ENCODE peak calls at places on chromosomes 7 and 10, in four cellular contexts. D is GM12891, F is K562, Q is HL-60. G is an unnamed sample.

GRCh38 chr10:117342638-117343037 is 32.6 kb downstream of the PDZD8 start:
- DNase-seq in D (no peak), F (no peak), Q (no peak), G (no peak)

GRCh38 chr7:4245866-4246470 is 436.1 kb upstream of the FOXK1 start:
- DNase-seq in D (no peak), F (no peak), Q (no peak), G (no peak)

GRCh38 chr10:282294-283139 is 147.3 kb downstream of the ZMYND11 start:
- DNase-seq in D (no peak), F (no peak), Q (peak), G (no peak)

GRCh38 chr10:91313-91712 is 42.2 kb upstream of the TUBB8 start:
- DNase-seq in D (no peak), F (no peak), Q (no peak), G (no peak)

GRCh38 chr7:2613926-2614613 is 17.7 kb upstream of the TTYH3 start:
- DNase-seq in D (no peak), F (no peak), Q (no peak), G (no peak)

GRCh38 chr10:122435212-122435827 is 19.1 kb upstream of the ARMS2 start:
- DNase-seq in D (no peak), F (peak), Q (no peak), G (no peak)

GRCh38 chr10:26413375-26413774 is 24.8 kb upstream of the APBB1IP start:
- DNase-seq in D (no peak), F (no peak), Q (no peak), G (no peak)

GRCh38 chr7:141431143-141431479 is 120.1 kb upstream of the AGK start:
- DNase-seq in D (no peak), F (no peak), Q (no peak), G (no peak)

GRCh38 chr7:107694395-107694794 is 33.8 kb downstream of the SLC26A4 start:
- DNase-seq in D (no peak), F (no peak), Q (no peak), G (no peak)

GRCh38 chr10:5663692-5664427 is 2.5 kb downstream of the ASB13 start:
- DNase-seq in D (no peak), F (no peak), Q (no peak), G (no peak)

GRCh38 chr7:140229591-140230516 is 53.1 kb upstream of the KDM7A start:
- DNase-seq in D (no peak), F (no peak), Q (no peak), G (no peak)

GRCh38 chr10:112393341-112393740 is 19.4 kb downstream of the ACSL5 start:
- DNase-seq in D (no peak), F (no peak), Q (no peak), G (no peak)

GRCh38 chr10:92880233-92880861 is 32.0 kb downstream of the EXOC6 start:
- DNase-seq in D (no peak), F (peak), Q (peak), G (no peak)

GRCh38 chr10:79066460-79067240 is 2.1 kb upstream of the ZMIZ1 start:
- DNase-seq in D (no peak), F (peak), Q (no peak), G (no peak)

GRCh38 chr7:101185258-101185839 is 5.3 kb upstream of the NAT16 start:
- DNase-seq in D (no peak), F (no peak), Q (no peak), G (no peak)

GRCh38 chr10:71736570-71737355 is 17.2 kb upstream of the C10orf105 start:
- DNase-seq in D (no peak), F (no peak), Q (no peak), G (no peak)

GRCh38 chr10:24541239-24541753 is 182.4 kb downstream of the ARHGAP21 start:
- DNase-seq in D (no peak), F (no peak), Q (no peak), G (no peak)

GRCh38 chr7:143042821-143043271 is 9.3 kb upstream of the OR6V1 start:
- DNase-seq in D (no peak), F (no peak), Q (no peak), G (no peak)
- TF ChIP-seq SPI1 in D (peak), F (no peak), Q (no peak), G (no peak)

DNA sequence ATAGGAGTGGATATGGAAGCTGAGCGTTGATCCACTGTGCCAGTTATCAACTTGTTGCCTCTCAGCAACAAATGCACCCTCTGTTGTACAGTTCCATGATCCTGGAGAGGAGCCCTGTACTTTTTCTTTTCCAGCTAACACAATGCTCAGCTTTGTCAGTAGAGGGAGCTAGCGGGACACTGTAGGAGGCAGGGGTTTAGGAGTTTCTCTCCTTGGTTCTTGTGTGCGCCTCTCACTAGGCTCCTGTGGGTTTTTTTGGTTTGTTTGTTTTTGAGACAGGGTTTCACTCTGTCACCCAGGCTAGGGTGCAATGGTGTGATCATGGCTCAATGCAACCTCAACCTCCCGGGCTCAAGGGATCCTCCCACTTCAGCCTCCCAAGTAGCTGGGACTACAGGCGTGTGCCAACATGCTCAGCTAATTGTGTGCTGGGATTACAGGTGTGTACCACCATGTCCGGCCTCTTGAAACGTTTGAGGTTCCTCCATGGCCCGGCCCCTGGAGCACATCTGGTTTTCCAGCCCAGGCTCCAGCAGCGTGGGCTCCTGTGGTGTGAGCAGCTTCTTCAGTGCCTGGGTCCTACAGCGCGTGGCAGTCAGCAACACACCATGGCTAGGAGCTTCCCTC is 12.0 kb upstream of the MARVELD1 start:
- DNase-seq in D (peak), F (peak), Q (peak), G (no peak)
- TF ChIP-seq SPI1 in D (no peak), F (no peak), Q (no peak), G (no peak)

DNA sequence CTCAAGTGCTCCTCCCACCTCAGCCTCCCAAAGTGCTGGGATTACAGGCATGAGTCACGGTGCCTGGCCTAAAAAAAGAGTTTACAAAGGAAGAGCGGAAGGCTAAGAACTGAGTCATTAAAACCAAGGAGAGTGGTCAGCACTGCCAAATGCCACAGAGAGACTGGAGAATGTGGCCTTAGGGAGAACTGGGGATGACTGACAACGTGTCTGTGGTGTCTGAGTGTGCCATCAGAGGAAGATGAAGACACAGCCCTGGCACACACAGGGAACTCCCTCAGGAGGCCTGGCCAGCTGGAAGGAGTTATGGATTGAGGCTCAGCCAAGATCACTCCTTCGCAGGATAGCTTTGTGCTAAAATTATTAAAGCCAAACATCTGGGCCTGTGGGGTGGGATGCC is 3.9 kb upstream of the INA start:
- DNase-seq in D (no peak), F (peak), Q (no peak), G (no peak)
- TF ChIP-seq SPI1 in D (no peak), F (no peak), Q (no peak), G (no peak)

GRCh38 chr10:103761075-103761920 is 94.1 kb downstream of the SH3PXD2A start:
- DNase-seq in D (no peak), F (no peak), Q (no peak), G (no peak)

GRCh38 chr10:103756277-103756869 is 99.0 kb downstream of the SH3PXD2A start:
- DNase-seq in D (no peak), F (no peak), Q (no peak), G (no peak)

GRCh38 chr10:103757531-103758293 is 97.7 kb downstream of the SH3PXD2A start:
- DNase-seq in D (no peak), F (no peak), Q (peak), G (no peak)

GRCh38 chr10:103759100-103759781 is 96.1 kb downstream of the SH3PXD2A start:
- DNase-seq in D (no peak), F (no peak), Q (peak), G (no peak)

DNA sequence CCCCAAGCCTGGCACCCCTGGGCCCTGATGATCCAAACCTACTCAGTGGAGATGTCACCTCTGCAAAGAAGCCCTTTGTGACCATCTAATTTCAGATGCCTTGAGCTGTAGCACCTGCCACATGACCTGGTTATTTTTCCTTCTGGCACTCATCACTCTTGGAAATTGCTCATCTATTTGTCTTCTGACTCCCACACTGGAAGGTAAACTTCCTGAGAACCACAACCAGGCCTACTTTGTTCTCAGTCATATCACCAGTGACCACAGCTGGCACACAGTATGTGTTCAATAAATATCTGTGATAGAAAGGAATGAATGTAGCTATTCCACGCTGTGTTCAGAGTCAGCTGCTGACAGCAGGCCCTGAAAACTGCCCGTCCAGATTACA is 97.1 kb downstream of the SH3PXD2A start:
- DNase-seq in D (no peak), F (no peak), Q (no peak), G (no peak)
- TF ChIP-seq SPI1 in D (no peak), F (no peak), Q (no peak), G (no peak)

DNA sequence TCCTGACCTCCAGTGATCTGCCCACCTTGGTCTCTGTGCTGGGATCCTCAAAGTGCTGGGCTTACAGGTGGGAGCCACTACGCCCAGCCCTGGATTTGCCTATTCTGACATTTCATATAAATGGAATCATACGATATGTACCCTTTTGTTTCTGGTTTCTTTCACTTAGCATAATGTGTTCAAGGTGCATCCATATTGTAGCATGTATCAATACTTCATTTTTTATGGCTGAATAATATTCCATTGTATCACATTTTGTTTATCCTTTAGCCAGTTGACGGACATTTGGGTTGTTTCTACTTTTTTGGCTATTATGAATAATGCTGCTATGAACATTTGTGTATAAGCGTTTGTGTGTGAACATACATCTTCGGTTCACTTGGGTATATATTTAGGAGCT is 4.8 kb upstream of the HILPDA start:
- DNase-seq in D (no peak), F (no peak), Q (no peak), G (no peak)
- TF ChIP-seq SPI1 in D (no peak), F (no peak), Q (no peak), G (no peak)

GRCh38 chr10:13272164-13272571 is 27.7 kb downstream of the PHYH start:
- DNase-seq in D (no peak), F (no peak), Q (no peak), G (no peak)
- TF ChIP-seq SPI1 in D (no peak), F (no peak), Q (no peak), G (no peak)

GRCh38 chr7:44622342-44623151 is 16.1 kb downstream of the OGDH start:
- DNase-seq in D (no peak), F (no peak), Q (no peak), G (no peak)
- TF ChIP-seq SPI1 in D (no peak), F (no peak), Q (no peak), G (no peak)

GRCh38 chr7:111138196-111138569 is 47.3 kb downstream of the LRRN3 start:
- DNase-seq in D (no peak), F (no peak), Q (peak), G (peak)
- TF ChIP-seq SPI1 in D (no peak), F (no peak), Q (no peak), G (peak)

DNA sequence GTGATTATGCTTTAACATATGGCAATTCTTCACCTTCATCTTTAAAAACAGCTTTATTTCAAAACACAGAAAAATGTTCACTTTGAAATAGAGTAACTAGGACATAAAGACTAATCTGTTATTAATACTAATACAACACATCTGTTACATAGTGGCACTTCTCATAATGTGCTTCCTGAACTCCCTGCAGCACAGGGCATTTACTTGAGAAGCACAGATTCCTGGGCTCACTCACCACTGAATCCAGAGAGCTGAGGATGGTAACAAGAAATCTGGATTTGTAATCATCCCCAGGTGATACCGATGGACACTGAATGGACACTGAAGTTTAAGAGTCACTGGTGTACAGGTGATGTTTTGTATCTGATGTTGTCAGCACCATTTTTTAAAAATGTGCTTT is 96.1 kb downstream of the COL28A1 start:
- DNase-seq in D (no peak), F (no peak), Q (no peak), G (no peak)
- TF ChIP-seq SPI1 in D (no peak), F (no peak), Q (no peak), G (no peak)

DNA sequence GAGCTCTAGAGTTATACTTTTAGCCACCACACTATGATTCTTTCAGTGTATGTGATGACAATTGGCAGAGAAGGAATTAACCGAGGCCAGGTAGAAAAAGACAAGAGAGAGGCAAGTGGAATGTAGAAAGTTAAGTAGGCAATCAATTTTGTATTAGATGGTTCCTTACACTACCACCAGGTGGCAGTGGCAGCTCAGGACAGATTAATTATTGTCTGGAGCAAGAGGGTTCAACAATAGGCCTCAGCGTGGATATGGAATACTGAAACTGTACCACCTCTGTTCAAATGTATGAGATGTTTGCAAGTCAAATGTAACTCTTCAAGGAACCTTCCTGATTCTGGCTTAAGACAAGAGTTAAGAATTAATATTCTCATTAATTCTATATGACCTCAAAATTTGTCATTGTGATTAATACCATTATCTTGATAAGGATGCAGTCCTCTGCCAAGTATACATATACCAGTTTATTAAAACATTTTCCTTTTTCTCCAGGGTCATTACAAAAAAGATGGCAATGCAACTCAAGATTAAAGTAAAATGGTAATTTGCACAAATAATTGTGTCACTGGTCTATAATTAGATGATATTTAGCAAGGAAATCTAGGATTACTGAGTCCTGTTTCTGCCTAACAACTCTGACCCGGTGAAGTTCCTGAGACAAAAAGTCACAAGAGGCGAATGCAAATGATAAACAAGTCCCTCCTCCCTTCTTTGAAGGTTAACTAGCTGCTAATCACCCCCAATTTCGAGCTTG is 127.7 kb downstream of the MBL2 start:
- DNase-seq in D (no peak), F (peak), Q (peak), G (no peak)
- TF ChIP-seq SPI1 in D (no peak), F (no peak), Q (no peak), G (no peak)